ENCODE peak calls at places on chromosomes 13 and 19, in six cellular contexts. N is sigmoid colon, L is choroid plexus epithelial cell, B is upper lobe of right lung, J is NB4, Q is osteocyte. D is an unnamed sample.

GRCh38 chr13:98451676-98452105 is 125.2 kb downstream of the STK24 start:
- DNase-seq in N (peak), L (peak), B (peak), J (no peak), Q (no peak), D (no peak)

GRCh38 chr19:33557720-33558119 is 36.1 kb upstream of the PEPD start:
- DNase-seq in N (peak), L (no peak), B (peak), J (no peak), Q (no peak), D (no peak)

GRCh38 chr13:68851026-68851425 is 1256.6 kb upstream of the ATXN8OS start:
- DNase-seq in N (no peak), L (no peak), B (no peak), J (no peak), Q (no peak), D (no peak)

GRCh38 chr13:51027644-51028043 is 83.4 kb downstream of the C13orf42 start:
- DNase-seq in N (no peak), L (no peak), B (no peak), J (no peak), Q (peak), D (no peak)

GRCh38 chr13:37485766-37486165 is 112.8 kb downstream of the POSTN start:
- DNase-seq in N (no peak), L (peak), B (no peak), J (no peak), Q (no peak), D (no peak)

GRCh38 chr19:55902080-55902751 is 29.9 kb downstream of the NLRP13 start:
- DNase-seq in N (no peak), L (no peak), B (no peak), J (no peak), Q (peak), D (no peak)

GRCh38 chr19:54164369-54165068 is 5.0 kb upstream of the LENG1 start:
- DNase-seq in N (peak), L (peak), B (peak), J (no peak), Q (no peak), D (peak)

GRCh38 chr13:37651371-37651770 is 52.8 kb upstream of the POSTN start:
- DNase-seq in N (no peak), L (no peak), B (no peak), J (no peak), Q (no peak), D (no peak)

GRCh38 chr19:2223959-2224358 is 12.2 kb downstream of the PLEKHJ1 start:
- DNase-seq in N (no peak), L (no peak), B (no peak), J (peak), Q (no peak), D (no peak)

GRCh38 chr13:30679483-30680330 is 55.6 kb upstream of the ALOX5AP start:
- DNase-seq in N (no peak), L (peak), B (no peak), J (peak), Q (no peak), D (no peak)

GRCh38 chr19:31316201-31316951 is 32.9 kb downstream of the TSHZ3 start:
- DNase-seq in N (peak), L (peak), B (no peak), J (peak), Q (no peak), D (no peak)

DNA sequence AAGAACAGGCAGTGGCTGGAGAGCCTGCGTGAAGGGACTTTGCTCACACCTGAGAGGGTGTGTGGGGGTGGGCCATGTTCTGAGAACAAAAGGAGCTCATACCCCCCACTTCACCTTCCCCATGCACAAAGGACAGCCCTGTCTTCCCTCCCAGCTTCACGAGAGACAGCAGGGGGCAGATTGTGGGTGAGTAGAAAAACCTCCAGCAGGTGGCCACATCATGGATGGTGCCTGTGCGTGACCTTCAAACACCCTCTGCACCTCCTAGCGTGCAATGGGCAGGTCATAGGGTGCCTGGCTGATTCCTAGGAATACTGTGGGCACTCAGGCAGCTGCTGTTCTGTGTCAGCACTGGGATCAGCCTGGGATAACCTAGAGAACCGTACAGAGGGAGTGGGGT is 36.3 kb upstream of the PSG9 start:
- DNase-seq in N (no peak), L (no peak), B (no peak), J (peak), Q (no peak), D (no peak)
- TF ChIP-seq CTCF in N (no peak), L (peak), B (no peak), J (no peak), Q (no peak), D (no peak)

DNA sequence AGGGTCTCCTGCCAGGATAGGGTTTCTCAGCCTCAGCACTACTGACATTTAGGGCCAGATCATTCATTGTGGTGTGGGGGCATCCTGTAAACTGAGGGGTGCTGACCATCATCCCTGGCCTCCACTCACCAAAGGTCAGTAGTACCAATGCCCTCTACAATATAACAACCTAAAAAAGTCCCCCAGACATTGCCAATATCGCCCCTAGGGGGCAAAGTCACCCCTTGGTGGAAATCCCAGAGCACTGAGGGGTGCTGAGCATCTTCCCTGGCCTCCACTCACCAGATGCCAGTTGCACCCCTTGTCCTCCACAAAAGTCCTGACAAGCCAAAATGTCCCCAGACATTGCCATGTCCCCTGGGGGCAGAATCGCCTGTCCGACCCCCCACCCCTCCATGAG is 21.6 kb downstream of the CPAMD8 start:
- DNase-seq in N (no peak), L (no peak), B (no peak), J (peak), Q (no peak), D (no peak)
- TF ChIP-seq CTCF in N (no peak), L (peak), B (no peak), J (peak), Q (no peak), D (peak)

DNA sequence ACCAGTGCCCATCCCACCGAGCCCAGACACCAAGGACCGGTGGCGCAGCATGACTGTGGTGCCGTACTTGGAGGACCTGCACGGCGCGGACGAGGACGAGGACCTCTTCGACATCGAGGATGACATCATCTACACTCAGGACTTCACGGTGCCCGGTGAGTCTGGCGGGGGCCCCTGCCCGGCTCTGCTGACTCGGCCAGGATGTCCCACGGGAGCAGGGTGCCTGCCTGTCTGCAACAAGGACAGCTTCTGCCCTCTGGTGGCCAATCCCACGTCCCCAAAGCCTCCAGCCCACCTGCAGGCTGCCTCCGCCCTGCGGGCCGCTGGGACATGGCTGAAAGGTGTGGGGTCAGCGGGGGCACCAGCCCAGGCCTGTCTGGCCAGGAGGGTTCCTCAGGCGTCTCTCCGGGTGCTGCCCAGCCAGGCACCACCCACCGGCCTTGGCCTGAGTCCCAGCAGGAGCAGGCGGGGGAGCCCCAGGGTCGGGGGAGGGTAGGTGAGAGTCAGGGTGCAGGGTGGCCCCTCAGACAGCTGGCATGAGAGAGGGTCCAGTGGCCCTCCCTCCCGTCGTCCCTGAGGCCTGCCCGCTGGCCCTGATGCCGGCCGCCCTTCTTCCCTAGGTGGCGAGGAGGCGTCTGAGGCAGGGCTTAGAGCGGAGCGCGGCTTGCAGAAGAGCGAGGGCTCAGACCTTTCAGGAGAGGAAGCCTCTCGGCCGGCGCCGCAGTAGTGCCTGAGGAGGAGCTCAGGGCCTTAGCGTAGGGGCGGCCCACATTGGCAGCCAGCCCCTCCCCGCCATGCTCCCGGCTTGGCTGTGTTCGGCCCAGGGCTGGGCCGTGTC is 14.6 kb downstream of the CBARP start:
- DNase-seq in N (no peak), L (peak), B (no peak), J (peak), Q (no peak), D (no peak)
- TF ChIP-seq CTCF in N (no peak), L (peak), B (no peak), J (peak), Q (peak), D (peak)

GRCh38 chr19:40219721-40220276 is 1.6 kb upstream of the TTC9B start:
- DNase-seq in N (no peak), L (peak), B (no peak), J (no peak), Q (no peak), D (no peak)

GRCh38 chr19:40217027-40217810 is 965 bp downstream of the TTC9B start:
- DNase-seq in N (no peak), L (no peak), B (peak), J (peak), Q (no peak), D (peak)

GRCh38 chr19:40216013-40216776 is 2.0 kb downstream of the TTC9B start:
- DNase-seq in N (no peak), L (no peak), B (no peak), J (no peak), Q (no peak), D (no peak)

GRCh38 chr19:40216777-40217026 is 1.5 kb downstream of the TTC9B start:
- DNase-seq in N (no peak), L (no peak), B (no peak), J (no peak), Q (no peak), D (no peak)

GRCh38 chr19:40217921-40218890 is at the start of gene TTC9B:
- DNase-seq in N (no peak), L (peak), B (no peak), J (no peak), Q (peak), D (no peak)
- TF ChIP-seq CTCF in N (no peak), L (no peak), B (no peak), J (no peak), Q (no peak), D (no peak)

GRCh38 chr13:20136781-20137703 is 23.8 kb downstream of the GJA3 start:
- DNase-seq in N (peak), L (peak), B (peak), J (peak), Q (peak), D (peak)
- TF ChIP-seq CTCF in N (no peak), L (peak), B (peak), J (peak), Q (no peak), D (peak)

GRCh38 chr13:42656136-42656535 is 82.2 kb downstream of the TNFSF11 start:
- DNase-seq in N (no peak), L (peak), B (no peak), J (no peak), Q (no peak), D (no peak)

GRCh38 chr13:42658019-42658418 is 84.1 kb downstream of the TNFSF11 start:
- DNase-seq in N (no peak), L (no peak), B (no peak), J (no peak), Q (no peak), D (no peak)

GRCh38 chr13:42654760-42655159 is 80.8 kb downstream of the TNFSF11 start:
- DNase-seq in N (no peak), L (peak), B (no peak), J (no peak), Q (no peak), D (no peak)

GRCh38 chr13:42660367-42660965 is 86.5 kb downstream of the TNFSF11 start:
- DNase-seq in N (no peak), L (peak), B (no peak), J (no peak), Q (no peak), D (no peak)
- TF ChIP-seq CTCF in N (no peak), L (peak), B (peak), J (no peak), Q (peak), D (no peak)

GRCh38 chr19:49912965-49913685 is 15.9 kb upstream of the ATF5 start:
- DNase-seq in N (no peak), L (peak), B (no peak), J (no peak), Q (no peak), D (no peak)
- TF ChIP-seq CTCF in N (no peak), L (peak), B (no peak), J (no peak), Q (no peak), D (peak)

DNA sequence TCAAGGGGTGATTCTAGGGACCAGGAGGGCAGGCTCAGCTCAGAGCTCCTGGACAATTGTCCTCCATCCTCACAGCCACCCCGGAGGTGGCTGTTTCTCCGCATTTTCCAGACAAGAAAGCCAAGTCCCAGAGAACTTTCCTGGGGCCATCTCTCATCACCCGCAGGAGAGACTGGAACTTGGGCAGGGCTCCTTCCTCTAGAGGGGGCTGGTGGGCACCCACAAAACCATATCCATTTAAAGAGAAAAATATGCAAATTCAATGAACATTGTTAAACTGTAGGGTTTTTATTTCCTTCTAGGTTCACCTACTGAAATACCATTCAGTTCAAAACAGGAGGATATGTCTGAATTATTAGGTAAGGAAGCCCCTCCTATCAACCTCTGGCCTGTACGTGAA is 16.6 kb downstream of the SPACA7 start:
- DNase-seq in N (no peak), L (no peak), B (no peak), J (no peak), Q (no peak), D (no peak)
- TF ChIP-seq CTCF in N (no peak), L (no peak), B (no peak), J (peak), Q (no peak), D (peak)

GRCh38 chr13:106467406-106468122 is 67.9 kb downstream of the EFNB2 start:
- DNase-seq in N (no peak), L (peak), B (no peak), J (no peak), Q (no peak), D (no peak)

GRCh38 chr13:106468207-106468606 is 67.3 kb downstream of the EFNB2 start:
- DNase-seq in N (no peak), L (no peak), B (no peak), J (no peak), Q (no peak), D (no peak)

GRCh38 chr13:106466691-106467405 is 68.6 kb downstream of the EFNB2 start:
- DNase-seq in N (no peak), L (peak), B (no peak), J (peak), Q (no peak), D (no peak)

GRCh38 chr13:106471957-106472543 is 63.4 kb downstream of the EFNB2 start:
- DNase-seq in N (peak), L (peak), B (no peak), J (no peak), Q (no peak), D (no peak)

DNA sequence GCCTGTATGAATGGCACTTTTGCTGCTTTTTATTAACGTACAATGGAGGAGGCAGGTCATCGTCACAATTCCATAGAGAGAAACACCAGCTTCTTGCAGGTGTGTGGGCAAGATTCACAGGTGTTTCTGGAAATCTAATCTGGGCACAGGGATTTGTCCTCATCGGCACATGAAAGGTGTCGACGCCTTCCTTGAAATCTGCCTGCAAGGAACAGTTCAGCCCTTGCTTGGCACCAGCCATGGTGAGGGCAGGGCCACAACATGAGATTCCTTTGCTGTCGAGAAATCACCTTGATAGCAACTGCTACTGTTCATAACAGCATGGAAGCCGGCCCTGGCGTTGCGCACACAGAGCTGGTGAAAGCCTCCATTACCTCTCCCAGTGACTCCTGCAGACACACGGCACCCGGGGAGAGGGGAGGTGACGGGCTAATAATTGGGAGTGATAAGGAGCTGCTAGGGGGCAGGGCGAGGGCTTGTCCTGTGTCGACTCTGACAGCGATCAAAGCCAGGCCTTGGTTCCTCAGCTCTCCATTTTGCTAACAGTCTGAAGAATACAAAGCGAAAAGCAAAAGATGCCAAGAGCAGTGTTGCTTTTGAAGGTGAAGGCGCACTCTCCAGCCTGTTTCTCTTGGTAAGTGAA is 66.4 kb downstream of the EFNB2 start:
- DNase-seq in N (no peak), L (no peak), B (no peak), J (no peak), Q (no peak), D (no peak)
- TF ChIP-seq CTCF in N (no peak), L (no peak), B (no peak), J (no peak), Q (no peak), D (no peak)

D was measured in progenitor cell of endocrine pancreas.